ENCODE peak calls at places on chromosomes 4 and X, in six cellular contexts. W is left lung, B is GM20000, M is suprapubic skin, U is mucosa of descending colon, G is cardiac fibroblast. J is an unnamed sample.

GRCh38 chrX:53186363-53186762 is 38.6 kb downstream of the KDM5C start:
- DNase-seq in U (no peak), G (no peak), B (no peak), M (no peak), W (no peak), J (peak; percentile 47)

GRCh38 chrX:7574325-7574724 is 268.6 kb upstream of the VCX start:
- DNase-seq in U (peak; percentile 3), W (no peak), G (no peak), M (no peak), B (no peak), J (peak; percentile 33)

GRCh38 chr4:78237360-78237759 is 180.2 kb downstream of the FRAS1 start:
- DNase-seq in B (no peak), U (no peak), G (no peak), W (no peak), M (no peak), J (no peak)

GRCh38 chr4:142582340-142582739 is 263.8 kb downstream of the INPP4B start:
- DNase-seq in M (no peak), B (no peak), G (no peak), U (no peak), W (no peak), J (no peak)

GRCh38 chr4:183987987-183988392 is 82.9 kb downstream of the STOX2 start:
- DNase-seq in B (no peak), M (peak; percentile 71), W (no peak), G (peak; percentile 87), U (peak; percentile 59), J (peak; percentile 69)

GRCh38 chrX:79570524-79571240 is 203.5 kb upstream of the ITM2A start:
- DNase-seq in B (no peak), M (no peak), U (no peak), W (no peak), G (no peak), J (no peak)

GRCh38 chr4:106495498-106495897 is 126.9 kb upstream of the GIMD1 start:
- DNase-seq in M (no peak), W (no peak), B (no peak), G (no peak), U (no peak), J (peak; percentile 35)

GRCh38 chrX:2710496-2710895 is 19.4 kb downstream of the CD99 start:
- DNase-seq in M (peak; percentile 59), B (no peak), G (no peak), W (no peak), U (peak; percentile 32), J (no peak)

GRCh38 chr4:168503652-168504362 is 7.0 kb downstream of the PALLD start:
- DNase-seq in G (peak; percentile 52), W (no peak), M (no peak), B (no peak), U (no peak), J (no peak)

GRCh38 chr4:24248674-24249644 is 335.4 kb downstream of the DHX15 start:
- DNase-seq in B (no peak), M (no peak), G (peak; percentile 17), W (no peak), U (no peak), J (no peak)

GRCh38 chr4:1337951-1338751 is 8.9 kb upstream of the UVSSA start:
- DNase-seq in W (peak; percentile 49), M (no peak), G (no peak), U (no peak), B (no peak), J (no peak)

GRCh38 chr4:134328741-134329140 is 127.2 kb upstream of the PABPC4L start:
- DNase-seq in W (peak; percentile 51), G (no peak), M (no peak), B (no peak), U (no peak), J (no peak)

GRCh38 chr4:139555705-139556070 is 331 bp downstream of the SETD7 start:
- DNase-seq in M (peak; percentile 80), B (no peak), G (no peak), U (peak; percentile 43), W (no peak), J (peak; percentile 72)

GRCh38 chr4:185113340-185113739 is 29.7 kb upstream of the SLC25A4 start:
- DNase-seq in G (peak; percentile 33), U (no peak), W (no peak), B (no peak), M (no peak), J (no peak)

GRCh38 chrX:68684291-68684918 is 36.9 kb downstream of the STARD8 start:
- DNase-seq in G (peak; percentile 41), U (peak; percentile 17), B (peak; percentile 14), M (no peak), W (peak; percentile 86), J (no peak)

GRCh38 chr4:7967501-7968261 is 28.0 kb upstream of the AFAP1 start:
- DNase-seq in U (no peak), W (no peak), M (no peak), G (peak; percentile 61), B (no peak), J (no peak)

GRCh38 chr4:87843936-87844335 is 11.2 kb downstream of the MEPE start:
- DNase-seq in W (no peak), U (no peak), B (no peak), G (peak; percentile 77), M (no peak), J (peak; percentile 82)

GRCh38 chr4:120841580-120841979 is 80.9 kb downstream of the PRDM5 start:
- DNase-seq in G (peak; percentile 26), B (no peak), W (no peak), U (no peak), M (no peak), J (no peak)

GRCh38 chrX:40094900-40095587 is 2.7 kb downstream of the BCOR start:
- DNase-seq in G (no peak), W (no peak), M (no peak), B (no peak), U (no peak), J (no peak)

GRCh38 chr4:23921447-23921845 is 31.6 kb upstream of the PPARGC1A start:
- DNase-seq in G (no peak), W (no peak), U (no peak), B (no peak), M (no peak), J (no peak)

GRCh38 chr4:151197258-151197657 is 79.7 kb upstream of the PRSS48 start:
- DNase-seq in U (no peak), B (no peak), W (no peak), M (peak; percentile 75), G (peak; percentile 81), J (peak; percentile 81)

GRCh38 chr4:101418055-101418454 is 70.7 kb upstream of the PPP3CA start:
- DNase-seq in U (peak; percentile 56), G (no peak), M (no peak), B (peak; percentile 44), W (no peak), J (no peak)

GRCh38 chrX:768596-768995 is 138.0 kb downstream of the SHOX start:
- DNase-seq in U (no peak), W (no peak), G (no peak), B (no peak), M (no peak), J (no peak)

GRCh38 chr4:65747386-65747785 is 77.1 kb upstream of the EPHA5 start:
- DNase-seq in W (no peak), B (no peak), U (no peak), M (no peak), G (no peak), J (no peak)

GRCh38 chrX:24017674-24018073 is 9.3 kb downstream of the KLHL15 start:
- DNase-seq in U (no peak), B (no peak), W (no peak), M (no peak), G (no peak), J (no peak)

GRCh38 chrX:115068896-115069295 is 51.5 kb upstream of the IL13RA2 start:
- DNase-seq in W (peak; percentile 21), M (no peak), G (no peak), B (no peak), U (no peak), J (no peak)

GRCh38 chrX:112913807-112914206 is 73.2 kb upstream of the AMOT start:
- DNase-seq in W (no peak), B (no peak), U (no peak), M (no peak), G (no peak), J (no peak)
- TF ChIP-seq CTCF in W (no peak), B (no peak), U (no peak), M (no peak), G (no peak), J (no peak)

DNA sequence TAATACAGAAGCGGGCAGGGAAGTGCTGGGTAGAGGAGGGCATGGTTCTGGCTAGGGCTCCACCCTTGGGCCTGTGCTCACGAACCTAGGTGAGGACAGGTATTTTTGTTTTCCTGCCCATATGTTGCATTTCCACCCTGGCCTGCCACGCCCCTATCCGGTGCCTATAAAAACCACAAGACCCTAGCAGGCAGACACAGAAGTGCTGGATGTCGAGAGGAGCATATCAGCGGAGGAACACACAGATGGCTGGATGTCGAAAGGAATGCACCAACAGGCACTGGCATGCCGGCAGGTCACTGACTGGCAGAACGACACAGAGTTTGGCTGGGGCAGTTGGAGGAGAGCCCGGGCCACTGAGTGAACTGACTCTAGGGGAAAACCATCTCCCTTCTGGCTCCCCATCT is 316.6 kb upstream of the BOD1L1 start:
- DNase-seq in B (no peak), G (no peak), U (no peak), M (no peak), W (no peak), J (no peak)
- TF ChIP-seq CTCF in B (no peak), G (no peak), U (no peak), M (no peak), W (no peak), J (no peak)

GRCh38 chr4:6155996-6156395 is 44.4 kb downstream of the JAKMIP1 start:
- DNase-seq in M (no peak), U (no peak), G (no peak), B (no peak), W (no peak), J (no peak)
- TF ChIP-seq CTCF in M (no peak), U (no peak), G (no peak), B (no peak), W (no peak), J (no peak)

GRCh38 chr4:38990241-38990640 is 42.0 kb downstream of the TMEM156 start:
- DNase-seq in G (no peak), B (no peak), M (no peak), U (no peak), W (no peak), J (no peak)

GRCh38 chr4:38989487-38989886 is 42.7 kb downstream of the TMEM156 start:
- DNase-seq in U (no peak), G (no peak), W (no peak), B (no peak), M (no peak), J (peak; percentile 69)

GRCh38 chr4:38994135-38994534 is 38.1 kb downstream of the TMEM156 start:
- DNase-seq in B (no peak), W (no peak), M (no peak), U (no peak), G (no peak), J (no peak)

GRCh38 chr4:38993683-38994082 is 38.5 kb downstream of the TMEM156 start:
- DNase-seq in U (no peak), W (no peak), G (no peak), M (no peak), B (no peak), J (no peak)
- TF ChIP-seq CTCF in U (no peak), W (no peak), G (no peak), M (no peak), B (no peak), J (no peak)

J was measured in foreskin fibroblast.